ENCODE peak calls at places on chromosomes 4 and X, in five cellular contexts. H is neural progenitor cell, L is HFFc6, Q is foreskin fibroblast, S is sciatic nerve. B is an unnamed sample.

GRCh38 chrX:30830544-30830943 is 58.5 kb downstream of the TAB3 start:
- DNase-seq in H (no peak), L (no peak), Q (no peak), S (no peak), B (no peak)

GRCh38 chr4:176622251-176622968 is 170.3 kb downstream of the VEGFC start:
- DNase-seq in H (no peak), L (no peak), Q (peak), S (no peak), B (peak)

GRCh38 chrX:35098419-35098818 is 155.8 kb downstream of the FAM47B start:
- DNase-seq in H (no peak), L (no peak), Q (peak), S (no peak), B (no peak)

GRCh38 chr4:52837716-52838558 is 24.2 kb upstream of the RASL11B start:
- DNase-seq in H (no peak), L (peak), Q (peak), S (no peak), B (peak)

GRCh38 chr4:153090670-153091385 is 113.4 kb upstream of the TRIM2 start:
- DNase-seq in H (no peak), L (no peak), Q (no peak), S (peak), B (no peak)

GRCh38 chr4:138049350-138049749 is 192.8 kb downstream of the SLC7A11 start:
- DNase-seq in H (no peak), L (no peak), Q (no peak), S (no peak), B (no peak)

GRCh38 chr4:3299538-3300197 is 6.8 kb downstream of the RGS12 start:
- DNase-seq in H (no peak), L (no peak), Q (no peak), S (peak), B (no peak)

GRCh38 chr4:107778784-107779530 is 45.8 kb upstream of the SGMS2 start:
- DNase-seq in H (no peak), L (no peak), Q (no peak), S (no peak), B (no peak)

GRCh38 chr4:102560743-102561341 is 59.7 kb downstream of the NFKB1 start:
- DNase-seq in H (no peak), L (no peak), Q (no peak), S (no peak), B (peak)

GRCh38 chr4:102623622-102624021 is 122.5 kb downstream of the NFKB1 start:
- DNase-seq in H (peak), L (peak), Q (peak), S (no peak), B (no peak)

GRCh38 chr4:127783026-127783769 is 1.1 kb downstream of the HSPA4L start:
- DNase-seq in H (peak), L (peak), Q (peak), S (peak), B (peak)

GRCh38 chr4:11592276-11592675 is 163.6 kb upstream of the HS3ST1 start:
- DNase-seq in H (no peak), L (no peak), Q (no peak), S (no peak), B (no peak)

GRCh38 chrX:71181558-71181909 is 36.9 kb downstream of the NLGN3 start:
- DNase-seq in H (peak), L (no peak), Q (no peak), S (no peak), B (no peak)

GRCh38 chr4:6681191-6681590 is 12.5 kb upstream of the S100P start:
- DNase-seq in H (no peak), L (no peak), Q (no peak), S (no peak), B (no peak)

GRCh38 chrX:71992711-71993110 is 82.1 kb downstream of the NHSL2 start:
- DNase-seq in H (no peak), L (no peak), Q (no peak), S (no peak), B (no peak)

GRCh38 chrX:384861-385260 is 1.8 kb downstream of the PPP2R3B start:
- DNase-seq in H (no peak), L (no peak), Q (no peak), S (no peak), B (no peak)

GRCh38 chr4:16513876-16514275 is 287.6 kb upstream of the TAPT1 start:
- DNase-seq in H (no peak), L (no peak), Q (no peak), S (no peak), B (no peak)

GRCh38 chr4:109432203-109432602 is 1.4 kb upstream of the SEC24B start:
- DNase-seq in H (peak), L (no peak), Q (no peak), S (no peak), B (no peak)

GRCh38 chr4:112085156-112086035 is 59.9 kb upstream of the FAM241A start:
- DNase-seq in H (no peak), L (no peak), Q (no peak), S (no peak), B (no peak)

GRCh38 chr4:82431026-82431745 is 796 bp downstream of the ENOPH1 start:
- DNase-seq in H (no peak), L (no peak), Q (peak), S (no peak), B (peak)

GRCh38 chr4:80540785-80541469 is 205.4 kb downstream of the CFAP299 start:
- DNase-seq in H (no peak), L (peak), Q (peak), S (no peak), B (peak)

GRCh38 chrX:9285342-9285771 is 179.5 kb upstream of the TBL1X start:
- DNase-seq in H (no peak), L (no peak), Q (no peak), S (no peak), B (no peak)

GRCh38 chr4:180106997-180107396 is 2136.2 kb upstream of the TENM3 start:
- DNase-seq in H (no peak), L (no peak), Q (no peak), S (no peak), B (no peak)

GRCh38 chrX:42739258-42739657 is 38.7 kb downstream of the PPP1R2C start:
- DNase-seq in H (no peak), L (no peak), Q (no peak), S (no peak), B (peak)

GRCh38 chrX:130799393-130799792 is 103.6 kb downstream of the ENOX2 start:
- DNase-seq in H (no peak), L (peak), Q (peak), S (no peak), B (no peak)